ENCODE peak calls at places on chromosomes 2 and 18, in six cellular contexts. C, G, B, Q, M and J are unnamed samples.
A peak's percentile ranks its signal among the peaks of the same experiment; 100 is the strongest.

GRCh38 chr2:30947686-30948085 is 140.4 kb upstream of the CAPN13 start:
- DNase-seq in C (no peak), B (no peak), G (no peak), Q (no peak), M (no peak), J (no peak)

GRCh38 chr18:63336366-63337099 is 17.0 kb upstream of the BCL2 start:
- DNase-seq in M (no peak), G (peak; percentile 39), Q (no peak), C (no peak), B (no peak), J (no peak)

GRCh38 chr2:210162466-210163124 is 8.6 kb downstream of the KANSL1L start:
- DNase-seq in M (no peak), C (no peak), B (no peak), Q (no peak), G (no peak), J (no peak)

GRCh38 chr2:178527592-178527991 is 47.3 kb downstream of the PLEKHA3 start:
- DNase-seq in B (no peak), Q (no peak), C (no peak), M (no peak), G (no peak), J (no peak)

GRCh38 chr2:181683518-181684453 is 3.5 kb upstream of the NEUROD1 start:
- DNase-seq in M (no peak), B (no peak), C (no peak), G (no peak), Q (no peak), J (no peak)

GRCh38 chr2:32812316-32812715 is 134.4 kb upstream of the LTBP1 start:
- DNase-seq in B (no peak), C (no peak), M (no peak), Q (no peak), G (no peak), J (no peak)

GRCh38 chr2:168025487-168026203 is 221.8 kb downstream of the STK39 start:
- DNase-seq in M (no peak), Q (no peak), C (no peak), G (no peak), B (no peak), J (no peak)

GRCh38 chr18:8498905-8499304 is 110.3 kb upstream of the RAB12 start:
- DNase-seq in C (no peak), M (no peak), G (no peak), Q (no peak), B (no peak), J (no peak)

GRCh38 chr2:180291552-180292421 is 284.7 kb upstream of the CWC22 start:
- DNase-seq in G (no peak), C (no peak), B (no peak), M (no peak), Q (no peak), J (no peak)

GRCh38 chr18:3016584-3017292 is 3.8 kb upstream of the LPIN2 start:
- DNase-seq in B (no peak), Q (no peak), C (no peak), M (no peak), G (no peak), J (no peak)

GRCh38 chr18:44681611-44682010 is 923 bp downstream of the SETBP1 start:
- DNase-seq in Q (no peak), C (no peak), G (no peak), M (no peak), B (no peak), J (no peak)
- H3K27ac ChIP-seq in Q (peak overlapping the region; percentile 98), C (peak overlapping the region; percentile 15), G (no peak overlapping the region), M (no peak overlapping the region), B (peak overlapping the region; percentile 100), J (peak overlapping the region; percentile 79)

DNA sequence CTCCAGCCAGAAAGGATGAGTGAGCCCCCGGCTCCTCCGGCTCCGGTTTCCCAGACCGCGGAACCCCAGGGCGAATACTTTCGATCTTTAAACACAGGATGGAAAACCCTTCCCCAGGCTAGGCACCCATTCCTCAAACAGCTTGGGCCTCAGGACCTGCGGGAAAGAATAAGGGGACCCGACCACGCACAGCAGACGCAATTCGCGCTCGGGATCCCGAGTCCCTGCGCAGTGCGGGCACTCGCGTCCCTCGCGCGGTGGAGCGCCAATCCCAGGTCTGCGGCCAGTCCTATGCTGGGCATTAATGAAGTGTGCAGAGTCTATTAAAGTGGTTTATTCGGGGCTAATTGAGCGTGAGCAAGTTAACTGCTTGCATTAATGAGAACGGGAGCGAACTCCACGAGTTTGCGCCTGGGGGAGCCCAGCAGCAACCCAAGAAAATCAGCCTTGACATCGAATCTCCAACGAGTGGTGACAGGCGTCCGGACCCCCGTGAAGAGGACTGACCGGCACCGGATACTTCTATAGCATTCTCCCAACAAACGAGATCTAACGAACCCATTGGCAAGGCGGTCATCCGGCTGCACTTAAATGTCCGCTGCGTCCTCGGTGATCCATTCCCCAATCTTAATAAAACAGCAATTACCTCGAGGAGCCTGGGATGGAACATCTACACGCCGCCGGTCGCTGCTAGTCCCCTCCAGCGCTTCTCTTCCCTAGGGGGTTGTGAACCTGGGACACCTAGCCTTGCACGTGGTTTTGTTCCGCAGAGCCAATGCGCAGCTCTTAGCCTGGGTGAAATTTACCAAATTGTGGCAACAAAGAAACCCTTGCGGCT is 1.7 kb downstream of the OSR1 start:
- DNase-seq in G (no peak), B (no peak), M (no peak), Q (no peak), C (no peak), J (peak; percentile 58)
- H3K27me3 ChIP-seq in G (peaks cover 62% of the 10 kb centered on the region), B (no peaks in the 10 kb centered on the region), M (peaks cover 33% of the 10 kb centered on the region), Q (peaks cover 99% of the 10 kb centered on the region), C (peaks cover 3% of the 10 kb centered on the region), J (peaks cover 100% of the 10 kb centered on the region)

GRCh38 chr18:58186258-58186948 is 142.4 kb downstream of the NEDD4L start:
- DNase-seq in C (no peak), B (no peak), G (peak; percentile 28), Q (no peak), M (no peak), J (peak; percentile 63)
- H3K4me3 ChIP-seq in C (no peak overlapping the region), B (no peak overlapping the region), G (no peak overlapping the region), Q (no peak overlapping the region), M (no peak overlapping the region), J (no peak overlapping the region)

GRCh38 chr2:143140864-143141637 is 11.8 kb downstream of the ARHGAP15 start:
- DNase-seq in C (no peak), M (no peak), B (no peak), Q (no peak), G (no peak), J (no peak)
- H3K27ac ChIP-seq in C (no peak overlapping the region), M (no peak overlapping the region), B (no peak overlapping the region), Q (peak overlapping the region; percentile 17), G (no peak overlapping the region), J (no peak overlapping the region)

GRCh38 chr2:70250434-70250833 is 2.0 kb upstream of the TIA1 start:
- DNase-seq in G (no peak), Q (no peak), M (no peak), C (no peak), B (no peak), J (no peak)
- H3K27me3 ChIP-seq in G (no peaks in the 10 kb centered on the region), Q (no peaks in the 10 kb centered on the region), M (no peaks in the 10 kb centered on the region), C (no peaks in the 10 kb centered on the region), B (no peaks in the 10 kb centered on the region), J (no peaks in the 10 kb centered on the region)

GRCh38 chr2:223079925-223080324 is 27.9 kb downstream of the KCNE4 start:
- DNase-seq in B (no peak), C (no peak), G (no peak), Q (no peak), M (no peak), J (no peak)

GRCh38 chr2:223084873-223085272 is 32.9 kb downstream of the KCNE4 start:
- DNase-seq in G (no peak), Q (no peak), C (no peak), M (peak; percentile 36), B (no peak), J (no peak)

GRCh38 chr2:223083402-223084070 is 31.5 kb downstream of the KCNE4 start:
- DNase-seq in Q (no peak), B (no peak), C (no peak), M (no peak), G (no peak), J (no peak)

GRCh38 chr2:223081789-223082188 is 29.8 kb downstream of the KCNE4 start:
- DNase-seq in M (no peak), Q (no peak), C (no peak), G (no peak), B (peak; percentile 66), J (no peak)

DNA sequence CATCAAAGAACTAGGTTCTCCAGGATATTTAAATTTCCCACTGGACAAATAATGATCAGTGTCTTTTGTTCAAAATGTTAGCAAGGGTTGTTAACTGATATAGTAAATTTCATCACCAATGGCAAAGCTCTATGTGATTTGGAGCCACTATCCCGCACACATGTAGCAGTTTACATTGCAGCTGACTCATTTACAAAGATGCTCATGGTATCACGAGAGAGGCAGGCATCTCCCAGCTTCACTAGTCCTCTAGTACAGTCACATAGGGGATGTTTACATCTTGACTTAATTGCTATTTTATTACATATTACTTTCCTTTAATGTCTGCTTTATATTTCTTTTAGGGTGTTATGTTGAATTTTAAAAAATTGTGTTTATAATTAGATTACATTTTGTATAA is 30.7 kb downstream of the KCNE4 start:
- DNase-seq in C (no peak), M (no peak), G (no peak), B (no peak), Q (no peak), J (no peak)
- H3K4me3 ChIP-seq in C (no peak overlapping the region), M (no peak overlapping the region), G (no peak overlapping the region), B (no peak overlapping the region), Q (no peak overlapping the region), J (no peak overlapping the region)

DNA sequence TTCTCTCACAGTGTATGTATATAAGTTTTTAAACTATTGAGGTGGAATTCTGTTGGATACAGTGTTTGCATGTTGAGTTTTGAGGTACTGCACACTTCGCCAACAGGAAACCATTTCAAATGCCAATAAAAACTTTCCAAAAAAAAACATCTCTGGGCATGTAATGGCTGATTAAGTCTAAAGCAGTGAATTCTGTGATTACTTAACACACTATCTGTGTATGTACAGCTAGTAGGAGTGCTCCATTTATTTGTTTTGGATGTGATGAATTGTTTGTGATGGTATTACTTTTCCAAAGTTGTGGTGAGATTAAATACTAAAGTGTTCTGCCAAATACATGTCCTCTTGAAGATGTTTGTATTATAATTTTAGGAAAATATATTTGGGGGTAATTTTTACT is 31.1 kb downstream of the MMADHC start:
- DNase-seq in Q (no peak), B (no peak), M (no peak), C (no peak), G (no peak), J (no peak)
- H3K27ac ChIP-seq in Q (no peak overlapping the region), B (no peak overlapping the region), M (no peak overlapping the region), C (no peak overlapping the region), G (no peak overlapping the region), J (no peak overlapping the region)